ENCODE peak calls at places on chromosome 17, in ten cellular contexts. T is RWPE1, D is fibroblast of lung, E is cardiac muscle cell, W is thoracic aorta, N is heart right ventricle, Z is tibial artery, F is substantia nigra, V is HCT116, G is A549. P is an unnamed sample.

GRCh38 chr17:79706931-79707382 is 23.8 kb upstream of the ENPP7 start:
- DNase-seq in D (no peak), N (no peak), G (peak; percentile 67), F (peak; percentile 27), E (no peak), T (no peak), Z (no peak), W (no peak), V (no peak), P (no peak)

GRCh38 chr17:12605222-12605621 is 60.5 kb upstream of the MYOCD start:
- DNase-seq in W (no peak), D (peak; percentile 73), Z (no peak), E (no peak), G (no peak), T (no peak), F (no peak), V (no peak), N (no peak), P (no peak)

GRCh38 chr17:12853921-12854320 is 64.6 kb downstream of the ARHGAP44 start:
- DNase-seq in V (no peak), W (no peak), N (no peak), E (no peak), F (no peak), G (peak; percentile 7), Z (no peak), T (no peak), D (no peak), P (no peak)

GRCh38 chr17:75091855-75092327 is 4.1 kb downstream of the SLC16A5 start:
- DNase-seq in T (no peak), N (no peak), E (no peak), G (peak; percentile 61), V (no peak), W (no peak), Z (no peak), D (no peak), F (no peak), P (no peak)

GRCh38 chr17:27578718-27579085 is 52.3 kb upstream of the LGALS9 start:
- DNase-seq in W (no peak), F (no peak), T (no peak), D (peak; percentile 71), V (no peak), N (no peak), E (no peak), Z (no peak), G (no peak), P (no peak)

GRCh38 chr17:80265205-80266068 is 4.8 kb downstream of the RNF213 start:
- DNase-seq in T (no peak), W (no peak), N (no peak), V (no peak), G (no peak), Z (no peak), F (no peak), E (no peak), D (peak; percentile 50), P (no peak)

GRCh38 chr17:82583720-82584234 is 64.2 kb downstream of the FOXK2 start:
- DNase-seq in W (no peak), D (no peak), V (no peak), T (no peak), Z (no peak), E (peak; percentile 29), F (no peak), N (no peak), G (no peak), P (no peak)

GRCh38 chr17:39618956-39619785 is 7.6 kb upstream of the PPP1R1B start:
- DNase-seq in G (no peak), V (no peak), N (no peak), W (no peak), Z (no peak), F (no peak), T (no peak), E (no peak), D (no peak), P (no peak)

GRCh38 chr17:17691468-17692263 is 10.4 kb downstream of the RAI1 start:
- DNase-seq in N (peak; percentile 44), W (no peak), V (no peak), F (no peak), D (no peak), T (no peak), E (no peak), G (no peak), Z (no peak), P (no peak)

GRCh38 chr17:43665387-43666101 is 3.8 kb upstream of the MEOX1 start:
- DNase-seq in D (no peak), Z (no peak), V (no peak), N (peak; percentile 82), E (no peak), T (no peak), G (no peak), W (no peak), F (no peak), P (no peak)

GRCh38 chr17:41466988-41467387 is at the start of gene KRT32:
- DNase-seq in E (no peak), G (no peak), Z (no peak), F (no peak), W (no peak), V (no peak), T (no peak), D (no peak), N (no peak), P (no peak)

GRCh38 chr17:74525781-74526288 is 5.4 kb downstream of the CD300LB start:
- DNase-seq in E (no peak), F (no peak), W (no peak), G (no peak), D (no peak), V (no peak), T (no peak), Z (no peak), N (no peak), P (no peak)

GRCh38 chr17:63483038-63483437 is 6.2 kb downstream of the ACE start:
- DNase-seq in G (no peak), F (no peak), T (no peak), W (no peak), Z (no peak), D (no peak), V (no peak), E (no peak), N (no peak), P (no peak)

GRCh38 chr17:80884811-80885210 is 106.8 kb upstream of the CHMP6 start:
- DNase-seq in N (no peak), Z (no peak), V (no peak), E (no peak), F (no peak), W (no peak), T (no peak), D (no peak), G (no peak), P (no peak)

GRCh38 chr17:61907361-61907760 is 20.4 kb downstream of the INTS2 start:
- DNase-seq in N (no peak), Z (no peak), D (no peak), G (no peak), V (no peak), E (no peak), F (no peak), W (no peak), T (no peak), P (no peak)

GRCh38 chr17:61903251-61903650 is 24.5 kb downstream of the INTS2 start:
- DNase-seq in E (no peak), W (no peak), D (no peak), T (no peak), N (no peak), F (no peak), Z (no peak), V (no peak), G (no peak), P (no peak)

GRCh38 chr17:61908292-61909037 is 19.3 kb downstream of the INTS2 start:
- DNase-seq in T (no peak), D (no peak), V (no peak), E (no peak), Z (no peak), W (no peak), N (no peak), G (no peak), F (no peak), P (no peak)

GRCh38 chr17:61904094-61904710 is 23.6 kb downstream of the INTS2 start:
- DNase-seq in V (no peak), G (no peak), Z (no peak), T (no peak), F (no peak), W (no peak), D (no peak), E (no peak), N (no peak), P (no peak)
- H3K27ac ChIP-seq in V (no peak overlapping the region), G (no peak overlapping the region), Z (no peak overlapping the region), T (no peak overlapping the region), F (no peak overlapping the region), W (no peak overlapping the region), D (no peak overlapping the region), E (no peak overlapping the region), N (no peak overlapping the region), P (no peak overlapping the region)

GRCh38 chr17:8225813-8226535 is 15.6 kb upstream of the AURKB start:
- DNase-seq in F (peak; percentile 44), D (peak; percentile 79), G (peak; percentile 92), N (peak; percentile 51), W (no peak), Z (peak; percentile 60), E (peak; percentile 36), T (no peak), V (peak; percentile 74), P (no peak)
- H3K27ac ChIP-seq in F (peak overlapping the region; percentile 80), D (peak overlapping the region; percentile 57), G (peak overlapping the region; percentile 82), N (peak overlapping the region; percentile 73), W (peak overlapping the region; percentile 60), Z (peak overlapping the region; percentile 46), E (peak overlapping the region; percentile 55), T (peak overlapping the region; percentile 99), V (peak overlapping the region; percentile 52), P (peak overlapping the region; percentile 74)

GRCh38 chr17:1267471-1267947 is 2.7 kb upstream of the BHLHA9 start:
- DNase-seq in Z (peak; percentile 55), D (peak; percentile 33), E (no peak), G (peak; percentile 30), F (no peak), N (peak; percentile 34), T (no peak), W (peak; percentile 11), V (no peak), P (no peak)
- H3K27ac ChIP-seq in Z (peak overlapping the region; percentile 95), D (peak overlapping the region; percentile 57), E (peak overlapping the region; percentile 67), G (peak overlapping the region; percentile 90), F (peak overlapping the region; percentile 17), N (peak overlapping the region; percentile 96), T (peak overlapping the region; percentile 76), W (peak overlapping the region; percentile 86), V (peak overlapping the region; percentile 86), P (peak overlapping the region; percentile 47)

GRCh38 chr17:4366312-4367063 is at the start of gene UBE2G1:
- DNase-seq in G (peak; percentile 99), Z (peak; percentile 96), V (peak; percentile 93), E (peak; percentile 99), D (peak; percentile 91), W (peak; percentile 90), F (peak; percentile 94), T (peak; percentile 97), N (peak; percentile 98), P (peak; percentile 69)
- H3K27ac ChIP-seq in G (peak within 1 kb of the TSS; percentile 95), Z (peak within 1 kb of the TSS; percentile 88), V (peak within 1 kb of the TSS; percentile 95), E (peak within 1 kb of the TSS; percentile 95), D (peak within 1 kb of the TSS; percentile 85), W (peak within 1 kb of the TSS; percentile 99), F (peak within 1 kb of the TSS; percentile 95), T (peak within 1 kb of the TSS; percentile 92), N (peak within 1 kb of the TSS; percentile 100), P (peak within 1 kb of the TSS; percentile 92)

P was measured in epithelial cell of prostate.